ENCODE peak calls at places on chromosomes 16 and 17, in ten cellular contexts. One of them, this sample, is unnamed.
A peak's percentile ranks its signal among the peaks of the same experiment; 100 is the strongest.

GRCh38 chr17:29158515-29159275 is 21.5 kb downstream of the MYO18A start:
- DNase-seq in fibroblast of villous mesenchyme: peak; percentile 91
- DNase-seq in sigmoid colon: no peak
- DNase-seq in choroid plexus epithelial cell: peak; percentile 89
- DNase-seq in foreskin keratinocyte: no peak
- DNase-seq in adrenal gland: no peak
- DNase-seq in GM13976: no peak
- DNase-seq in nephron progenitor cell: no peak
- DNase-seq in mammary epithelial cell: no peak
- DNase-seq in IMR-90: peak; percentile 74
- DNase-seq in this sample: no peak

GRCh38 chr17:66393038-66393437 is 90.6 kb downstream of the PRKCA start:
- DNase-seq in fibroblast of villous mesenchyme: no peak
- DNase-seq in sigmoid colon: no peak
- DNase-seq in choroid plexus epithelial cell: no peak
- DNase-seq in foreskin keratinocyte: no peak
- DNase-seq in adrenal gland: no peak
- DNase-seq in GM13976: no peak
- DNase-seq in nephron progenitor cell: no peak
- DNase-seq in mammary epithelial cell: no peak
- DNase-seq in IMR-90: no peak
- DNase-seq in this sample: no peak

GRCh38 chr17:66175892-66176291 is 16.0 kb downstream of the CEP112 start:
- DNase-seq in fibroblast of villous mesenchyme: no peak
- DNase-seq in sigmoid colon: no peak
- DNase-seq in choroid plexus epithelial cell: no peak
- DNase-seq in foreskin keratinocyte: no peak
- DNase-seq in adrenal gland: no peak
- DNase-seq in GM13976: no peak
- DNase-seq in nephron progenitor cell: no peak
- DNase-seq in mammary epithelial cell: no peak
- DNase-seq in IMR-90: no peak
- DNase-seq in this sample: no peak

GRCh38 chr17:14845562-14846335 is 419.4 kb downstream of the PMP22 start:
- DNase-seq in fibroblast of villous mesenchyme: no peak
- DNase-seq in sigmoid colon: no peak
- DNase-seq in choroid plexus epithelial cell: peak; percentile 66
- DNase-seq in foreskin keratinocyte: peak; percentile 98
- DNase-seq in adrenal gland: no peak
- DNase-seq in GM13976: no peak
- DNase-seq in nephron progenitor cell: no peak
- DNase-seq in mammary epithelial cell: peak; percentile 94
- DNase-seq in IMR-90: peak; percentile 18
- DNase-seq in this sample: no peak

GRCh38 chr17:51260960-51261958 is 913 bp downstream of the UTP18 start:
- DNase-seq in fibroblast of villous mesenchyme: peak; percentile 51
- DNase-seq in sigmoid colon: peak; percentile 80
- DNase-seq in choroid plexus epithelial cell: peak; percentile 35
- DNase-seq in foreskin keratinocyte: no peak
- DNase-seq in adrenal gland: peak; percentile 71
- DNase-seq in GM13976: peak; percentile 82
- DNase-seq in nephron progenitor cell: peak; percentile 86
- DNase-seq in mammary epithelial cell: no peak
- DNase-seq in IMR-90: no peak
- DNase-seq in this sample: peak; percentile 59

GRCh38 chr16:14963281-14964173 is 11.3 kb upstream of the PDXDC1 start:
- DNase-seq in fibroblast of villous mesenchyme: no peak
- DNase-seq in sigmoid colon: no peak
- DNase-seq in choroid plexus epithelial cell: no peak
- DNase-seq in foreskin keratinocyte: no peak
- DNase-seq in adrenal gland: no peak
- DNase-seq in GM13976: peak; percentile 11
- DNase-seq in nephron progenitor cell: no peak
- DNase-seq in mammary epithelial cell: no peak
- DNase-seq in IMR-90: no peak
- DNase-seq in this sample: no peak

GRCh38 chr17:76382305-76382802 is 2.1 kb upstream of the SPHK1 start:
- DNase-seq in fibroblast of villous mesenchyme: peak; percentile 58
- DNase-seq in sigmoid colon: no peak
- DNase-seq in choroid plexus epithelial cell: peak; percentile 54
- DNase-seq in foreskin keratinocyte: no peak
- DNase-seq in adrenal gland: no peak
- DNase-seq in GM13976: no peak
- DNase-seq in nephron progenitor cell: peak; percentile 74
- DNase-seq in mammary epithelial cell: peak; percentile 66
- DNase-seq in IMR-90: peak; percentile 67
- DNase-seq in this sample: no peak

GRCh38 chr16:69894675-69895074 is 56.5 kb upstream of the CLEC18A start:
- DNase-seq in fibroblast of villous mesenchyme: no peak
- DNase-seq in sigmoid colon: no peak
- DNase-seq in choroid plexus epithelial cell: no peak
- DNase-seq in foreskin keratinocyte: no peak
- DNase-seq in adrenal gland: no peak
- DNase-seq in GM13976: no peak
- DNase-seq in nephron progenitor cell: no peak
- DNase-seq in mammary epithelial cell: no peak
- DNase-seq in IMR-90: no peak
- DNase-seq in this sample: no peak

DNA sequence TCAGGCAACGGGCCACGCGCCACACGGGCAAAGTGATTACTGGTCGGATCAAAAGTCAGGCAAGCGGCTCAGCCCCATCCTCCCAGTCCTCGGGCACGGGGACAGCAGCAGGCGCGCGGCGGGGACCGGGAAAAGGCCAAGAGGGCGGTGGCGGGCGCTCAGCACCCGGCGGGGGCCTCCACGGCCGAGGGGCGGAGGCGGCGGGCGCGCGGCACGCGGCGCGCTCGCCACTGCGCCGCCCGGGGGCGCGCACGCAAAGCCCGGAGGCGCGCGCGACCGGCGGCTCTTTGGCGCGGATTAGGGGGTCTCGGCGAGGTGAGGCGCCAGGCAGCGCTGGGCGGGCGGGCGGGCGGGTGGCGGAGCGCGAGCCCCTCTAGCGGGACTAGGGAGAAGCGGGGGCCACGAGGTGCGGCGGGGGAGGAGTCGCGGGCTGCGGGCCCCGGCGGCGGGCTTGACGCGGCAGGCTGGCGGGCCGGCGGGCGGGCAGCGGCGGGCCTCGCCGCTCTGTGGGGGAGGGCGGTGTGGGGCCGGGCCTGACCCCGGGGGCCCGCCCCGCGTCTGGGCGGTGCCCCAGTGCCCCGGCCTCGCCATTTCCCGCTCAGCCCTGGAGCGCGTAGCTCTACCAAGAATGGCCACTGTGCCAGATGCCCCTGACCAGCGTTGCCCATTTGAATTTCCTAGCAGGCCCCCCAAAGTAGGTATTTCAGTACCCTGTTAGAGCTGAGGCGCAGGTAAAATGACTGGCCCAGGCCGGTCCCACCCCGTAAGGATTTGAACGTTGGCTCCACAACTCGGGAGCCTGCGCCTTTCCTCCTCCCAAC is at the start of the genes ACACA and TADA2A:
- DNase-seq in fibroblast of villous mesenchyme: peak; percentile 76
- DNase-seq in sigmoid colon: peak; percentile 88
- DNase-seq in choroid plexus epithelial cell: peak; percentile 60
- DNase-seq in foreskin keratinocyte: no peak
- DNase-seq in adrenal gland: peak; percentile 76
- DNase-seq in GM13976: peak; percentile 95
- DNase-seq in nephron progenitor cell: peak; percentile 83
- DNase-seq in mammary epithelial cell: peak; percentile 80
- DNase-seq in IMR-90: peak; percentile 63
- DNase-seq in this sample: peak; percentile 50
- TF ChIP-seq CTCF in fibroblast of villous mesenchyme: no peak
- TF ChIP-seq CTCF in sigmoid colon: peak; percentile 9
- TF ChIP-seq CTCF in choroid plexus epithelial cell: no peak
- TF ChIP-seq CTCF in foreskin keratinocyte: no peak
- TF ChIP-seq CTCF in adrenal gland: peak; percentile 44
- TF ChIP-seq CTCF in GM13976: no peak
- TF ChIP-seq CTCF in nephron progenitor cell: no peak
- TF ChIP-seq CTCF in mammary epithelial cell: no peak
- TF ChIP-seq CTCF in IMR-90: no peak
- TF ChIP-seq CTCF in this sample: no peak

GRCh38 chr16:17340804-17341203 is 130.0 kb downstream of the XYLT1 start:
- DNase-seq in fibroblast of villous mesenchyme: no peak
- DNase-seq in sigmoid colon: no peak
- DNase-seq in choroid plexus epithelial cell: no peak
- DNase-seq in foreskin keratinocyte: no peak
- DNase-seq in adrenal gland: no peak
- DNase-seq in GM13976: peak; percentile 37
- DNase-seq in nephron progenitor cell: no peak
- DNase-seq in mammary epithelial cell: no peak
- DNase-seq in IMR-90: no peak
- DNase-seq in this sample: no peak
- TF ChIP-seq CTCF in fibroblast of villous mesenchyme: no peak
- TF ChIP-seq CTCF in sigmoid colon: no peak
- TF ChIP-seq CTCF in choroid plexus epithelial cell: no peak
- TF ChIP-seq CTCF in foreskin keratinocyte: no peak
- TF ChIP-seq CTCF in adrenal gland: no peak
- TF ChIP-seq CTCF in GM13976: no peak
- TF ChIP-seq CTCF in nephron progenitor cell: no peak
- TF ChIP-seq CTCF in mammary epithelial cell: no peak
- TF ChIP-seq CTCF in IMR-90: no peak
- TF ChIP-seq CTCF in this sample: no peak

GRCh38 chr17:6497496-6498221 is 53.4 kb downstream of the PIMREG start:
- DNase-seq in fibroblast of villous mesenchyme: no peak
- DNase-seq in sigmoid colon: peak; percentile 43
- DNase-seq in choroid plexus epithelial cell: no peak
- DNase-seq in foreskin keratinocyte: no peak
- DNase-seq in adrenal gland: no peak
- DNase-seq in GM13976: no peak
- DNase-seq in nephron progenitor cell: peak; percentile 28
- DNase-seq in mammary epithelial cell: no peak
- DNase-seq in IMR-90: no peak
- DNase-seq in this sample: no peak

GRCh38 chr17:6496636-6497441 is 52.6 kb downstream of the PIMREG start:
- DNase-seq in fibroblast of villous mesenchyme: no peak
- DNase-seq in sigmoid colon: peak; percentile 55
- DNase-seq in choroid plexus epithelial cell: no peak
- DNase-seq in foreskin keratinocyte: no peak
- DNase-seq in adrenal gland: no peak
- DNase-seq in GM13976: no peak
- DNase-seq in nephron progenitor cell: no peak
- DNase-seq in mammary epithelial cell: no peak
- DNase-seq in IMR-90: no peak
- DNase-seq in this sample: no peak

GRCh38 chr17:6494239-6494941 is 50.1 kb downstream of the PIMREG start:
- DNase-seq in fibroblast of villous mesenchyme: no peak
- DNase-seq in sigmoid colon: peak; percentile 28
- DNase-seq in choroid plexus epithelial cell: no peak
- DNase-seq in foreskin keratinocyte: peak; percentile 28
- DNase-seq in adrenal gland: no peak
- DNase-seq in GM13976: no peak
- DNase-seq in nephron progenitor cell: no peak
- DNase-seq in mammary epithelial cell: peak; percentile 49
- DNase-seq in IMR-90: no peak
- DNase-seq in this sample: no peak

GRCh38 chr17:6496116-6496481 is 51.8 kb downstream of the PIMREG start:
- DNase-seq in fibroblast of villous mesenchyme: no peak
- DNase-seq in sigmoid colon: peak; percentile 37
- DNase-seq in choroid plexus epithelial cell: no peak
- DNase-seq in foreskin keratinocyte: no peak
- DNase-seq in adrenal gland: no peak
- DNase-seq in GM13976: peak; percentile 63
- DNase-seq in nephron progenitor cell: peak; percentile 59
- DNase-seq in mammary epithelial cell: no peak
- DNase-seq in IMR-90: no peak
- DNase-seq in this sample: no peak

DNA sequence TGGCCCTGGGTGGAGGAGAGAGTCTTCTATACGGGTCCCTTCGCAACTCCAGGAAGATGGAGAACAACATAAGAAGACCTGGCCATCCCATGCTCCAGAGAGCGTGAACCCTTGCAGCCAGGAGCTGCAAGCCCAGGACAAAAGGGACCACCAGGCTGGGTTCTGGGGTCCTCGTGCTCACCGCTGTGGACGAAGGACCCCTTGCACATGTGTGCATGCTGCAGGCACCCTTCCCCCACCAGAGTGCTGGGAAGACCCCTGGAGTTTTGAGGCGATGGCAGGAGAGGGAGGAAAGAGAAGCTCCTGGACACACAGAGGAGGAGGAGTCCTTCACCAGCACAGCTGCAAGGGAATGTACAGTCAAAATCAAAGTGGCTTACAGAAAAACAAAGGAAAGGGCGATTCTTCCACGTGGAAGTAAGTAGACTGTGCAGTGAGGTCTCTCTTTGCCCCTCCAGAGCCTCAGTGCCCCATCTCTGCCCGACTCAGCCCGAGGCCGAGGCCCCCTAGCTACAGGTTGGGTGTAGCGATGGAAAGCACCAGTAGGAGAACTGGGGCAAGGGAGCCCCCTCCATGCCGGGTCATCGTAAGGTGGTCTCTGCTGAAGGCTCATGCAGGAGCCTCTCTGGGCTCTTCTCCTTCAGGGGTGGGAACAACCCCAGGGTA is 51.3 kb downstream of the PIMREG start:
- DNase-seq in fibroblast of villous mesenchyme: no peak
- DNase-seq in sigmoid colon: peak; percentile 27
- DNase-seq in choroid plexus epithelial cell: no peak
- DNase-seq in foreskin keratinocyte: no peak
- DNase-seq in adrenal gland: no peak
- DNase-seq in GM13976: no peak
- DNase-seq in nephron progenitor cell: no peak
- DNase-seq in mammary epithelial cell: no peak
- DNase-seq in IMR-90: no peak
- DNase-seq in this sample: no peak
- TF ChIP-seq CTCF in fibroblast of villous mesenchyme: no peak
- TF ChIP-seq CTCF in sigmoid colon: no peak
- TF ChIP-seq CTCF in choroid plexus epithelial cell: peak; percentile 39
- TF ChIP-seq CTCF in foreskin keratinocyte: peak; percentile 9
- TF ChIP-seq CTCF in adrenal gland: no peak
- TF ChIP-seq CTCF in GM13976: no peak
- TF ChIP-seq CTCF in nephron progenitor cell: peak; percentile 8
- TF ChIP-seq CTCF in mammary epithelial cell: no peak
- TF ChIP-seq CTCF in IMR-90: peak; percentile 8
- TF ChIP-seq CTCF in this sample: no peak

DNA sequence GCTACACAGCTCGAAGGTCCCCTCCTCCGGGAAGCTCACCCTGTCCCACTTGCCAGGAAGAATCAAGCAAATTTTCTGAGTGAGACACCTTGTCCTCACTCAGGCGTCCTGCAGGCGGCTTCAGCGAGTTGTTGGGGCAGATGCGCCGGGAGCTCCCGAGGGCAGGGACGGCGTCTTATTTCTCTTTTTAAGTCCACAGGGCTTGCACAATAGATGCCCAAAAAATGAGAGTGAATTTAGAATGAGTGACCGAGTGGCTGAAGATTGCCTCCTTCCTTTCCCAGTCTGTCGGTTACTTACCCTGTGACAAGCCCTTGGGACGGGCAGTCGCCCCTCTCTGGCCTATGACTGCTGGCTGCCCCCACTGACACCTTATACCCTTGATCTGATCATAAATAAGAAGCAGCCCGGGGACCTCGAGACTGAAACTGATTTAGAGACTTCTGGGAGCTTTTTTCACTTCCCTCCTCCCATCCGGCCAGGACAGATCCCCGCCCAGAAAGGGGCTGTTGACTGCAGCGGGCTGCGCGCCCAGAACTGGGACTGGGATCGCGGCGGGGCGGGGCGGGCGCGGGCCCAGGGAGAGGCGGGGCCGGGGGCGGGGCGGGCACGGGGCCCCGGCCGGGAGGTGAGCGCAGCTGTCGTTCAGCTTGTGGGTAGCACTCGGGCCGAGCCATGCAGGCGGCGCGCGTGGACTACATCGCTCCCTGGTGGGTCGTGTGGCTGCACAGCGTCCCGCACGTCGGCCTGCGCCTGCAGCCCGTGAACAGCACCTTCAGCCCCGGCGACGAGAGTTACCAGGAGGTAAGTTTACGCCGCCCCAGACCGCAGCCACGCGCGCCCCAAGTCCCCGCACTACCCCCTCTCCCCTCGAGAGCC is at the start of gene TTYH2:
- DNase-seq in fibroblast of villous mesenchyme: peak; percentile 88
- DNase-seq in sigmoid colon: peak; percentile 96
- DNase-seq in choroid plexus epithelial cell: peak; percentile 90
- DNase-seq in foreskin keratinocyte: peak; percentile 59
- DNase-seq in adrenal gland: peak; percentile 90
- DNase-seq in GM13976: peak; percentile 87
- DNase-seq in nephron progenitor cell: peak; percentile 89
- DNase-seq in mammary epithelial cell: peak; percentile 73
- DNase-seq in IMR-90: peak; percentile 82
- DNase-seq in this sample: peak; percentile 61
- TF ChIP-seq CTCF in fibroblast of villous mesenchyme: peak; percentile 39
- TF ChIP-seq CTCF in sigmoid colon: peak; percentile 41
- TF ChIP-seq CTCF in choroid plexus epithelial cell: peak; percentile 45
- TF ChIP-seq CTCF in foreskin keratinocyte: peak; percentile 51
- TF ChIP-seq CTCF in adrenal gland: peak; percentile 49
- TF ChIP-seq CTCF in GM13976: peak; percentile 10
- TF ChIP-seq CTCF in nephron progenitor cell: peak; percentile 32
- TF ChIP-seq CTCF in mammary epithelial cell: peak; percentile 9
- TF ChIP-seq CTCF in IMR-90: peak; percentile 27
- TF ChIP-seq CTCF in this sample: no peak

This sample was measured in mesothelial cell of epicardium.